ENCODE peak calls at places on chromosomes 16 and 17, in nine cellular contexts. I, C, Q, S, R, X, V, T and N are unnamed samples.
A peak's percentile ranks its signal among the peaks of the same experiment; 100 is the strongest.

GRCh38 chr17:80779961-80780380 is 211.7 kb upstream of the CHMP6 start:
- DNase-seq in I (peak; percentile 93), C (peak; percentile 77), Q (no peak), S (no peak), R (peak; percentile 84), X (peak; percentile 39), V (no peak), T (no peak), N (peak; percentile 72)

GRCh38 chr16:86631441-86631840 is 53.1 kb downstream of the FOXL1 start:
- DNase-seq in I (peak; percentile 42), C (peak; percentile 24), Q (peak; percentile 14), S (no peak), R (peak; percentile 78), X (peak; percentile 83), V (no peak), T (no peak), N (no peak)

GRCh38 chr16:10122546-10122945 is 59.7 kb downstream of the GRIN2A start:
- DNase-seq in I (no peak), C (no peak), Q (no peak), S (peak; percentile 68), R (peak; percentile 2), X (peak; percentile 11), V (peak; percentile 16), T (no peak), N (no peak)

GRCh38 chr16:71536752-71537499 is 10.7 kb downstream of the CHST4 start:
- DNase-seq in I (no peak), C (no peak), Q (no peak), S (no peak), R (no peak), X (no peak), V (no peak), T (no peak), N (no peak)

GRCh38 chr17:9356488-9356911 is 219.1 kb downstream of the STX8 start:
- DNase-seq in I (no peak), C (no peak), Q (no peak), S (no peak), R (no peak), X (no peak), V (peak; percentile 11), T (no peak), N (no peak)

GRCh38 chr16:88066680-88067529 is 115.7 kb downstream of the BANP start:
- DNase-seq in I (no peak), C (no peak), Q (no peak), S (no peak), R (no peak), X (no peak), V (no peak), T (peak; percentile 76), N (no peak)

GRCh38 chr17:78038748-78039288 is 80.3 kb downstream of the TNRC6C start:
- DNase-seq in I (no peak), C (no peak), Q (no peak), S (no peak), R (no peak), X (no peak), V (no peak), T (no peak), N (no peak)

GRCh38 chr17:65011047-65011446 is 45.5 kb downstream of the GNA13 start:
- DNase-seq in I (no peak), C (no peak), Q (no peak), S (no peak), R (no peak), X (no peak), V (no peak), T (no peak), N (no peak)

GRCh38 chr17:43878260-43879082 is 28.9 kb downstream of the MPP2 start:
- DNase-seq in I (peak; percentile 88), C (peak; percentile 37), Q (peak; percentile 80), S (peak; percentile 98), R (peak; percentile 96), X (peak; percentile 89), V (peak; percentile 86), T (peak; percentile 92), N (peak; percentile 79)

GRCh38 chr16:1700246-1700645 is 5.7 kb upstream of the MAPK8IP3 start:
- DNase-seq in I (no peak), C (no peak), Q (no peak), S (no peak), R (no peak), X (no peak), V (no peak), T (no peak), N (no peak)

GRCh38 chr17:309361-309888 is 43.2 kb downstream of the RPH3AL start:
- DNase-seq in I (no peak), C (no peak), Q (no peak), S (peak; percentile 93), R (peak; percentile 62), X (no peak), V (peak; percentile 78), T (peak; percentile 66), N (peak; percentile 40)

GRCh38 chr16:63749256-63749655 is 1372.6 kb downstream of the CDH11 start:
- DNase-seq in I (no peak), C (no peak), Q (no peak), S (no peak), R (no peak), X (no peak), V (no peak), T (no peak), N (no peak)

DNA sequence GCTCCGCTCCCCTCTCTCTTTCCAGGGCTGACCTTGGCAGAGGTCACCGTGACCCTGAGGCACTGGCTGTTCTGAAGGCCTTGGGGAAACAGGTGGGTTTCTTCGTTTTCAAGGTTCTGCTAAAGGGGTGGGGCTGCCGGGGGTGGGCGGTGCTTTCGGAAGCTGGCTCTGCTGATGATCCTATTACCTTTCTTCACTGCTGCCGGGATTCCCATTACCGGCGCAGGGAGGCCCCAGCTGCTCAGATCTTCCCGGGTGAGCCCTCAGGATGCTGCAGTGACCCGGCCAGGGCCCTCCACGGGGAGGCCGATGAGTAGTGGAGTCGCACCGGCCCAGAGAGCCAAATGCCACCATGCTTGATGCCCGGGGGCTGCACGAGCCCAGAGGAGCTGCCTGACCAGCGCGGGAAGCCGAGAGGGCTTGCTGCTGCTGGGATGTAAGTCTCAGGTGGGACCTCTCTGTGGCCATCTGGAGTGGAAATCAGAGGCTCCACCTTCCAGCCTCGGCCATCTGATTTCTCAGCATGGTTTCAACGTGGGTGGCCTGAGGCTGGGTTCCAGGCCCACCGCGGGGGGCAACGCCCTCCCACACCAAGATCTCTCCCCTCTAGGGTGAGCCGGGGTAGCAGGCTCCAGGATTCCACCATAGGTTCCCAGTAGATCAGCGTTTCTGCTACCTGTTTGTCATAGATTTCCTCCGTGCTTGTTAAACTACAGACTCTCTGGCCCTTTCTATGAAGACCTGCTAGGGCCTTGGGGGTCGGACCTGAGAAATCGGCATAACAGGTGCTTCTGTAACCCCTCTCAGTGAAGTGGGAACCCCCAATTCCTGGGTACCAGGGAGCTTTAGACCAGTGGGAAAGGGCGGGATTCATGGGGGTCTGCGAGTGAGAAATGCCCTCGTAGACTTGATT is 21.6 kb upstream of the ADCY7 start:
- DNase-seq in I (no peak), C (no peak), Q (no peak), S (peak; percentile 85), R (no peak), X (no peak), V (peak; percentile 42), T (peak; percentile 72), N (no peak)
- H3K4me3 ChIP-seq in I (peak overlapping the region; percentile 70), C (no peak overlapping the region), Q (peak overlapping the region; percentile 51), S (no peak overlapping the region), R (peak overlapping the region; percentile 76), X (no peak overlapping the region), V (peak overlapping the region; percentile 59), T (no peak overlapping the region), N (no peak overlapping the region)

DNA sequence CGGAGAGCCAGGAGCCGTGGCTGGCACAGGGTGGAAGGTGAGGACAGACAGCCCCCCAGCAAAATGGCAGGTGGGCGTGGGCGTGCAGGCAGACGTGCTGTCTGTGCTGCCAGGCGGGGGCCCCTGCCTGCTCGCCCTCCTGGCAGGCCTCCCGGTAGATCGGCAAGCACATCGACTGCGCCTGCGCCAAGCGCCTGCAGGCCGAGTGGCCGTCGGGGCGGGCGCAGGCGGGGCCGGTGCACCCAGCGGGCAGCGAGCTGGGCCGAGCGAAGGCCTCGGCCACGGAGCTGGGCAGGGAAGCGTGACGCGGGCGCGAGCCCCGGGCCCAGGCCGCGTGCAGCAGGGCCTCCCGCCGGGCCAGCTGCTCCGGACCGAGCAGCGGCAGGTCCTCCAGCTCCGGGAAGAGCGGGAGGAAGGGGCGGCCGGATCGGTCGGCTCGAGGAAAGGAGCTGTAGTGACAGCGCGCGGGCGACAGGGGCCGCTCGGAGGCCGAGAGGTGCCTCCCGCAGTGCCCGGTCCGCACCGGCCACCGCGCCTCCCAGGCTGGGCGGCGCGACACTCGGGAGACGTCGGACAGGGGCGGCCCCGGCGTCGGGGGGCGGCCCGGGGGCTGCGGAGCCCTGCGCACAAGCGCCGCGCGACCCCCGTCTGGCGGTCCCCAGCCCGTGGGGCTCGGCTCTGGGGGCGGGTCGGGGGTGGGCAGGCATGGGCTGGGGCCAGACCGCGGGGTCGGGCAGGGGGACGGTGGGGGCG is 16.9 kb downstream of the GRIN2C start:
- DNase-seq in I (peak; percentile 44), C (no peak), Q (peak; percentile 16), S (peak; percentile 95), R (peak; percentile 85), X (peak; percentile 63), V (peak; percentile 89), T (peak; percentile 90), N (peak; percentile 88)
- H3K4me3 ChIP-seq in I (peak overlapping the region; percentile 42), C (peak overlapping the region; percentile 34), Q (no peak overlapping the region), S (no peak overlapping the region), R (peak overlapping the region; percentile 44), X (peak overlapping the region; percentile 8), V (peak overlapping the region; percentile 50), T (peak overlapping the region; percentile 28), N (peak overlapping the region; percentile 45)

DNA sequence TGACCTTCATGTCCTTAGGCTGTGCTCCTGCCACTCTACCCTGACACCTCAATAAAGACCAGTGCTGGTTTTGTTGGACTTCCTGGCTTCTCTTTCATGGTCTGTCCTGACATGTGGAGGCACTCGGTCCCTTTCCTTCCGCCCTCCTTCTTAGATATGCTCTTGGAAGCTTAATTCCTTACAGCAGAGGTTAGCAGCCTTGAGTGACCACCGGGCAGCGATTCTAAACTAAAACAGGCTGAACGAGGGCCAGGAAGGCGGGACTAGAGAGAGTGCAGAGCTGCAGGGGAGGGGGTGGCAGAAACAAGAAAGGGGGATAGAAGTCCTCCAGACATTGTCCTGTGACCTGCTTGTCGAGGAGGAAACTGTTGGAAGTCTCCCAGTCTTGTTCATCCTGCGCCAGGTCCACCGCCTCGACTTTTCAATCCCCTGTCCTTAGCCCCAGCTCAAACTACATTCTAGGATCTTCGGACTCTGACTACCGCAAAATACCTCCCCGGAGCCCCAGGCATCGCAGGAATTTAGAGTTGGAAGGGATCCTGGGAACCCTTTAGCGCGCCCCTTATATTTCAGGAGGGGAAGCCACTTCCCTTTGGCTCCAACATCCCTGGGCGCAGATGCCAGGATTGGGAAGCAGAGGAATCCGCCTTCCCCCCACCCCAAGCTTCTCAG is 1.2 kb downstream of the AHSP start:
- DNase-seq in I (peak; percentile 46), C (no peak), Q (no peak), S (peak; percentile 65), R (peak; percentile 28), X (peak; percentile 3), V (no peak), T (no peak), N (no peak)
- H3K4me3 ChIP-seq in I (peak overlapping the region; percentile 44), C (peak overlapping the region; percentile 34), Q (no peak overlapping the region), S (peak overlapping the region; percentile 73), R (peak overlapping the region; percentile 64), X (peak overlapping the region; percentile 22), V (peak overlapping the region; percentile 58), T (peak overlapping the region; percentile 21), N (no peak overlapping the region)

GRCh38 chr17:82751571-82752370 is at the start of gene TBCD:
- DNase-seq in I (peak; percentile 91), C (peak; percentile 33), Q (peak; percentile 68), S (peak; percentile 97), R (peak; percentile 96), X (peak; percentile 91), V (peak; percentile 95), T (peak; percentile 95), N (peak; percentile 95)
- H3K4me3 ChIP-seq in I (peak within 1 kb of the TSS; percentile 89), C (peak within 1 kb of the TSS; percentile 86), Q (peak within 1 kb of the TSS; percentile 77), S (peak within 1 kb of the TSS; percentile 91), R (peak within 1 kb of the TSS; percentile 89), X (peak within 1 kb of the TSS; percentile 65), V (peak within 1 kb of the TSS; percentile 98), T (peak within 1 kb of the TSS; percentile 61), N (peak within 1 kb of the TSS; percentile 81)